ENCODE peak calls at places on chromosome 7, in seven cellular contexts. Q, G, S, Y, A, P and I are unnamed samples.

GRCh38 chr7:1505731-1506550 is 1.8 kb upstream of the INTS1 start:
- DNase-seq in G (no peak), Y (no peak), S (no peak), P (peak; percentile 62), Q (no peak), A (no peak), I (peak; percentile 34)

GRCh38 chr7:12549106-12549505 is 21.4 kb upstream of the SCIN start:
- DNase-seq in A (no peak), G (no peak), Q (no peak), S (no peak), Y (peak; percentile 10), P (no peak), I (no peak)

GRCh38 chr7:39969431-39969830 is 19.4 kb downstream of the CDK13 start:
- DNase-seq in Y (no peak), Q (no peak), A (no peak), G (no peak), S (no peak), P (no peak), I (no peak)

GRCh38 chr7:8125680-8126444 is 136.1 kb downstream of the ICA1 start:
- DNase-seq in Q (no peak), A (no peak), Y (no peak), S (peak; percentile 80), P (peak; percentile 74), G (no peak), I (peak; percentile 93)

GRCh38 chr7:150916670-150917069 is 61.5 kb downstream of the KCNH2 start:
- DNase-seq in S (no peak), Q (no peak), A (no peak), Y (no peak), P (no peak), G (no peak), I (no peak)

GRCh38 chr7:2873686-2874551 is 29.8 kb upstream of the GNA12 start:
- DNase-seq in Q (peak; percentile 67), P (no peak), S (no peak), A (peak; percentile 94), Y (peak; percentile 93), G (no peak), I (peak; percentile 84)

GRCh38 chr7:140455743-140456142 is 23.6 kb downstream of the MKRN1 start:
- DNase-seq in G (peak; percentile 61), S (no peak), Y (no peak), A (peak; percentile 82), Q (no peak), P (no peak), I (no peak)

GRCh38 chr7:123075838-123076462 is 80.5 kb upstream of the TAS2R16 start:
- DNase-seq in Q (no peak), G (no peak), S (no peak), Y (no peak), P (no peak), A (no peak), I (peak; percentile 33)

GRCh38 chr7:27162548-27162848 is 2.8 kb downstream of the HOXA9 start:
- DNase-seq in G (no peak), Y (no peak), Q (no peak), S (no peak), A (no peak), P (no peak), I (no peak)